ENCODE peak calls at places on chromosome 22, in five cellular contexts. P is mammary epithelial cell, E is esophagus squamous epithelium, D is tibial artery, L is cardiac muscle cell. R is an unnamed sample.

GRCh38 chr22:46256358-46256958 is 6.4 kb upstream of the CDPF1 start:
- DNase-seq in P (no peak), E (no peak), D (no peak), L (no peak), R (no peak)

GRCh38 chr22:36569999-36570398 is 41.0 kb upstream of the EIF3D start:
- DNase-seq in P (peak; percentile 20), E (no peak), D (no peak), L (peak; percentile 48), R (peak; percentile 40)

GRCh38 chr22:25896098-25896497 is 154.1 kb downstream of the MYO18B start:
- DNase-seq in P (no peak), E (no peak), D (no peak), L (no peak), R (peak; percentile 4)

GRCh38 chr22:17919276-17920144 is 104.9 kb downstream of the MICAL3 start:
- DNase-seq in P (no peak), E (no peak), D (no peak), L (no peak), R (no peak)

GRCh38 chr22:31870890-31871289 is 73.4 kb upstream of the YWHAH start:
- DNase-seq in P (peak; percentile 93), E (no peak), D (no peak), L (peak; percentile 41), R (peak; percentile 74)

GRCh38 chr22:27113211-27114030 is 456.0 kb downstream of the MIAT start:
- DNase-seq in P (peak; percentile 95), E (no peak), D (peak; percentile 90), L (peak; percentile 95), R (peak; percentile 86)

GRCh38 chr22:19802881-19803735 is 42.5 kb downstream of the TBX1 start:
- DNase-seq in P (no peak), E (no peak), D (no peak), L (no peak), R (no peak)

GRCh38 chr22:49096476-49096875 is 731.2 kb downstream of the BRD1 start:
- DNase-seq in P (no peak), E (no peak), D (no peak), L (no peak), R (no peak)

DNA sequence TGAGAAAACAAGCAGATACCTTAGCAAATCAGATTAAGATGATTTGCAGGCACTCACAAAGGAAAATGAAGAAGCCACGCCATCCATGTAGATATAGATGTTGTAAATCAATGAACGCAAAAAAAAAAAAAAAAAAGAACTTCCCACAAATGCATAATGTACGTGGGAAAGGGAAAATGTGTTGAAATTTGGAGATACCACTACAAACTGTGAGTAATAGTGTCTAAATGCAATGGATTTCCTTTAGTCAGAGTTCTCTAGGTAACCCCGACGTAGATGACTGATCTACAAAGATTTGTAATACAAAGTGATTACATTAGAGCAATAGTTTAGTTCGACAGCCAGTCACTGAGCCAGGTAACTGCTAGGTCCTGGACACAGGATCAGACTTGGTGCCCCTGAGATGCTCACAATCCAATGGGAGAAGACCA is 785 bp upstream of the ANKRD54 start:
- DNase-seq in P (no peak), E (no peak), D (no peak), L (peak; percentile 10), R (no peak)
- TF ChIP-seq CTCF in P (no peak), E (no peak), D (no peak), L (no peak), R (no peak)

DNA sequence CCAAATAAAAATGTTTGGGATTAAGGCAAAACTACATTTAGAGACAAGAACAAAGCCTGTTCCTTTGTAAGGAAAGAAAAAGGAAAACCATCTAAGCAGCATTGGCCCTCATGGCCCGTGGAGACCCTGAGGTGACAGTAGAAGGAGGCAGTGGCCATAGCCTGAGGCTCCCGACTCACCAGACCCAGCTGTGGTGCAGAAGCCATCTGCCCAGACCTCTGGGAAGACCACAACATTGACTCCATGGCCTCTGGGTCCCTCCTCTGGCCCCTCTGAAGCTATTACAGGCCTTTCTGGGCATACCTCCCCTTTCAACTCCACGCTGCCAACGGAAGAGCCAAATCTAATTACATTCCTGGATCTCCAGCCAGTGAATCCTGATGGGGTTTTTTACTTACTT is 6.4 kb downstream of the PRAME start:
- DNase-seq in P (no peak), E (no peak), D (no peak), L (peak; percentile 11), R (no peak)
- TF ChIP-seq CTCF in P (no peak), E (no peak), D (no peak), L (peak; percentile 4), R (no peak)

DNA sequence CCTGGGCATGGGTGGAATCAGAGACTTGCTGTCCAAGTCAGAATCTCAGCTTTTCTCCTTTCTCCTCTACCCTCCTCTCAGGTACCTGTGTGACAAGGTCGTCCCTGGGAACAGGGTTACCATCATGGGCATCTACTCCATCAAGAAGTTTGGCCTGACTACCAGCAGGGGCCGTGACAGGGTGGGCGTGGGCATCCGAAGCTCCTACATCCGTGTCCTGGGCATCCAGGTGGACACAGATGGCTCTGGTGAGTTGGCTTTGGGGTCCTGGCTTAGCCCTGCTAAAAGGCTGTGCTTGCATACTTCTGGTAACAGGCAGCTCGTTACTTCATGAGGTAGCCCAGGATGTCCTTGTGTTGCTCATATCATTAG is 10.7 kb downstream of the MCM5 start:
- DNase-seq in P (no peak), E (no peak), D (no peak), L (no peak), R (no peak)
- TF ChIP-seq CTCF in P (no peak), E (no peak), D (no peak), L (no peak), R (no peak)

GRCh38 chr22:45099961-45100360 is 63.8 kb upstream of the NUP50 start:
- DNase-seq in P (no peak), E (no peak), D (no peak), L (no peak), R (no peak)
- TF ChIP-seq CTCF in P (no peak), E (no peak), D (no peak), L (no peak), R (no peak)

DNA sequence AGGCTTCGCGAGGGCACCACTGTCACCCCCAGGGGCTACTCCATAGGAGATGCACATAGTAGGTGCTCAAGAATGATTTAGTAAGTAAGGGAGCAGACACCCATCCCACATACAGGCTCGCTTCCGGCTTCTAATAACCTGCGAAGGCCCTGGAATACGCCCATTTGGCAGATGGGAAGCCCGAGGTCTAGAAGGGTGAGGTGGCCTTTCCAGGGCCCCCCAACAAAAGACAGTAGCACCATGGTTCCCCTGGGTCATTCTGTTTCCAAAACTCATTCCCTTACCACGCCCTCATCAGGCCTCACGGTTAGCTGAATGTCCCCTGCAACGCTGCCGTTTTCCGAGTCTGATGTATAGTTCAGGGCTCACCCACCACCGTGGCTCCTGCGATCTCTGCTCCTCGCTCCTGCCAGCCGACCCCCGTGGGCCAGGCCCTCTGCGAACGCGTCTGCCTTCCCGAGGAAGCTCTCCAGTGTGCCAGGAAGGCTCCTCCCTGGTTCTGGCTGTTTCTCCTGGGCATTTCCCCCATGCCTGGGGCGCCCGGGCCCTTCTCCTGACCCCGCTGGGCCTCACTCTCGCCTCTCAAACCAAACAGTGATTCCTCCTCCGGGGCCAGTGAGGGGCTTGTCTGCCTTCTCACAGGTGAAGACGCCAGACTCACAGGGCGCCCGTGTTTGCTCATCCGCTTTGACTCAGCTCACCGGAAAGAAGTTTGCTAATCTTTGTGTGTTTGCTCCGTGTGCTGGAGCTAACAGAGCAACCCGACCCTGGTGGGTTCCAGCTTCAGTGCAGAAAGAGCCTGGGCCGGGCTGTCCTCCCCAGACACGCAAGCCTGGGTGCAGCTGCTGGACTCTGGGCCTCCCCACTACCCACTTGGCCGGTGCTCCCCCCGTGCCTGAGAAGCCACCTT is 86.6 kb downstream of the RTL6 start:
- DNase-seq in P (no peak), E (no peak), D (peak; percentile 55), L (no peak), R (no peak)
- TF ChIP-seq CTCF in P (no peak), E (no peak), D (no peak), L (no peak), R (no peak)